ENCODE peak calls at places on chromosomes 13 and 19, in six cellular contexts. One of them, this sample, is unnamed.

GRCh38 chr19:8463343-8463742 is 18.6 kb downstream of the HNRNPM start:
- DNase-seq in effector memory CD4-positive, alpha-beta T cell: no peak
- DNase-seq in activated CD4-positive, alpha-beta T cell treated with anti-CD3 and anti-CD28 coated beads for 48 hours: no peak
- DNase-seq in A673: no peak
- DNase-seq in stimulated activated naive CD8-positive, alpha-beta T cell treated with anti-CD3 and anti-CD28 coated beads, Interleukin-15, Interleukin-2, amounts not matched to agents 100 U/mL and 50 U/mL, for 24 hours: no peak
- DNase-seq in foreskin fibroblast: no peak
- DNase-seq in this sample: no peak

GRCh38 chr13:75347457-75347856 is 134.5 kb downstream of the TBC1D4 start:
- DNase-seq in effector memory CD4-positive, alpha-beta T cell: no peak
- DNase-seq in activated CD4-positive, alpha-beta T cell treated with anti-CD3 and anti-CD28 coated beads for 48 hours: no peak
- DNase-seq in A673: no peak
- DNase-seq in stimulated activated naive CD8-positive, alpha-beta T cell treated with anti-CD3 and anti-CD28 coated beads, Interleukin-15, Interleukin-2, amounts not matched to agents 100 U/mL and 50 U/mL, for 24 hours: no peak
- DNase-seq in foreskin fibroblast: no peak
- DNase-seq in this sample: no peak

GRCh38 chr13:99985886-99986527 is 4.4 kb downstream of the ZIC2 start:
- DNase-seq in effector memory CD4-positive, alpha-beta T cell: no peak
- DNase-seq in activated CD4-positive, alpha-beta T cell treated with anti-CD3 and anti-CD28 coated beads for 48 hours: no peak
- DNase-seq in A673: peak; percentile 66
- DNase-seq in stimulated activated naive CD8-positive, alpha-beta T cell treated with anti-CD3 and anti-CD28 coated beads, Interleukin-15, Interleukin-2, amounts not matched to agents 100 U/mL and 50 U/mL, for 24 hours: no peak
- DNase-seq in foreskin fibroblast: no peak
- DNase-seq in this sample: no peak

GRCh38 chr13:52004508-52005183 is 6.6 kb downstream of the ATP7B start:
- DNase-seq in effector memory CD4-positive, alpha-beta T cell: no peak
- DNase-seq in activated CD4-positive, alpha-beta T cell treated with anti-CD3 and anti-CD28 coated beads for 48 hours: no peak
- DNase-seq in A673: no peak
- DNase-seq in stimulated activated naive CD8-positive, alpha-beta T cell treated with anti-CD3 and anti-CD28 coated beads, Interleukin-15, Interleukin-2, amounts not matched to agents 100 U/mL and 50 U/mL, for 24 hours: no peak
- DNase-seq in foreskin fibroblast: no peak
- DNase-seq in this sample: no peak

GRCh38 chr13:52428295-52428694 is 22.1 kb downstream of the VPS36 start:
- DNase-seq in effector memory CD4-positive, alpha-beta T cell: no peak
- DNase-seq in activated CD4-positive, alpha-beta T cell treated with anti-CD3 and anti-CD28 coated beads for 48 hours: no peak
- DNase-seq in A673: no peak
- DNase-seq in stimulated activated naive CD8-positive, alpha-beta T cell treated with anti-CD3 and anti-CD28 coated beads, Interleukin-15, Interleukin-2, amounts not matched to agents 100 U/mL and 50 U/mL, for 24 hours: no peak
- DNase-seq in foreskin fibroblast: no peak
- DNase-seq in this sample: peak; percentile 9

GRCh38 chr19:2554856-2555255 is 78.9 kb downstream of the GADD45B start:
- DNase-seq in effector memory CD4-positive, alpha-beta T cell: no peak
- DNase-seq in activated CD4-positive, alpha-beta T cell treated with anti-CD3 and anti-CD28 coated beads for 48 hours: no peak
- DNase-seq in A673: peak; percentile 52
- DNase-seq in stimulated activated naive CD8-positive, alpha-beta T cell treated with anti-CD3 and anti-CD28 coated beads, Interleukin-15, Interleukin-2, amounts not matched to agents 100 U/mL and 50 U/mL, for 24 hours: no peak
- DNase-seq in foreskin fibroblast: peak; percentile 52
- DNase-seq in this sample: no peak

GRCh38 chr19:30799854-30800755 is 427.9 kb downstream of the ZNF536 start:
- DNase-seq in effector memory CD4-positive, alpha-beta T cell: no peak
- DNase-seq in activated CD4-positive, alpha-beta T cell treated with anti-CD3 and anti-CD28 coated beads for 48 hours: peak; percentile 52
- DNase-seq in A673: no peak
- DNase-seq in stimulated activated naive CD8-positive, alpha-beta T cell treated with anti-CD3 and anti-CD28 coated beads, Interleukin-15, Interleukin-2, amounts not matched to agents 100 U/mL and 50 U/mL, for 24 hours: peak; percentile 42
- DNase-seq in foreskin fibroblast: no peak
- DNase-seq in this sample: peak; percentile 57

GRCh38 chr13:26342898-26343297 is 89.0 kb downstream of the CDK8 start:
- DNase-seq in effector memory CD4-positive, alpha-beta T cell: no peak
- DNase-seq in activated CD4-positive, alpha-beta T cell treated with anti-CD3 and anti-CD28 coated beads for 48 hours: no peak
- DNase-seq in A673: peak; percentile 4
- DNase-seq in stimulated activated naive CD8-positive, alpha-beta T cell treated with anti-CD3 and anti-CD28 coated beads, Interleukin-15, Interleukin-2, amounts not matched to agents 100 U/mL and 50 U/mL, for 24 hours: no peak
- DNase-seq in foreskin fibroblast: no peak
- DNase-seq in this sample: peak; percentile 30

GRCh38 chr13:71536201-71536600 is 330.8 kb downstream of the DACH1 start:
- DNase-seq in effector memory CD4-positive, alpha-beta T cell: no peak
- DNase-seq in activated CD4-positive, alpha-beta T cell treated with anti-CD3 and anti-CD28 coated beads for 48 hours: no peak
- DNase-seq in A673: no peak
- DNase-seq in stimulated activated naive CD8-positive, alpha-beta T cell treated with anti-CD3 and anti-CD28 coated beads, Interleukin-15, Interleukin-2, amounts not matched to agents 100 U/mL and 50 U/mL, for 24 hours: no peak
- DNase-seq in foreskin fibroblast: no peak
- DNase-seq in this sample: no peak

GRCh38 chr13:62040078-62040477 is 624.4 kb upstream of the PCDH20 start:
- DNase-seq in effector memory CD4-positive, alpha-beta T cell: no peak
- DNase-seq in activated CD4-positive, alpha-beta T cell treated with anti-CD3 and anti-CD28 coated beads for 48 hours: no peak
- DNase-seq in A673: no peak
- DNase-seq in stimulated activated naive CD8-positive, alpha-beta T cell treated with anti-CD3 and anti-CD28 coated beads, Interleukin-15, Interleukin-2, amounts not matched to agents 100 U/mL and 50 U/mL, for 24 hours: no peak
- DNase-seq in foreskin fibroblast: no peak
- DNase-seq in this sample: no peak

GRCh38 chr13:50382951-50383350 is 367.7 kb downstream of the KCNRG start:
- DNase-seq in effector memory CD4-positive, alpha-beta T cell: no peak
- DNase-seq in activated CD4-positive, alpha-beta T cell treated with anti-CD3 and anti-CD28 coated beads for 48 hours: no peak
- DNase-seq in A673: no peak
- DNase-seq in stimulated activated naive CD8-positive, alpha-beta T cell treated with anti-CD3 and anti-CD28 coated beads, Interleukin-15, Interleukin-2, amounts not matched to agents 100 U/mL and 50 U/mL, for 24 hours: no peak
- DNase-seq in foreskin fibroblast: no peak
- DNase-seq in this sample: no peak

GRCh38 chr13:52446265-52446664 is 4.2 kb downstream of the VPS36 start:
- DNase-seq in effector memory CD4-positive, alpha-beta T cell: no peak
- DNase-seq in activated CD4-positive, alpha-beta T cell treated with anti-CD3 and anti-CD28 coated beads for 48 hours: no peak
- DNase-seq in A673: peak; percentile 20
- DNase-seq in stimulated activated naive CD8-positive, alpha-beta T cell treated with anti-CD3 and anti-CD28 coated beads, Interleukin-15, Interleukin-2, amounts not matched to agents 100 U/mL and 50 U/mL, for 24 hours: no peak
- DNase-seq in foreskin fibroblast: no peak
- DNase-seq in this sample: no peak

GRCh38 chr13:94389544-94390351 is 89.7 kb downstream of the DCT start:
- DNase-seq in effector memory CD4-positive, alpha-beta T cell: no peak
- DNase-seq in activated CD4-positive, alpha-beta T cell treated with anti-CD3 and anti-CD28 coated beads for 48 hours: no peak
- DNase-seq in A673: peak; percentile 71
- DNase-seq in stimulated activated naive CD8-positive, alpha-beta T cell treated with anti-CD3 and anti-CD28 coated beads, Interleukin-15, Interleukin-2, amounts not matched to agents 100 U/mL and 50 U/mL, for 24 hours: no peak
- DNase-seq in foreskin fibroblast: peak; percentile 16
- DNase-seq in this sample: no peak

GRCh38 chr19:13864223-13864512 is 12.8 kb upstream of the NANOS3 start:
- DNase-seq in effector memory CD4-positive, alpha-beta T cell: no peak
- DNase-seq in activated CD4-positive, alpha-beta T cell treated with anti-CD3 and anti-CD28 coated beads for 48 hours: no peak
- DNase-seq in A673: no peak
- DNase-seq in stimulated activated naive CD8-positive, alpha-beta T cell treated with anti-CD3 and anti-CD28 coated beads, Interleukin-15, Interleukin-2, amounts not matched to agents 100 U/mL and 50 U/mL, for 24 hours: no peak
- DNase-seq in foreskin fibroblast: no peak
- DNase-seq in this sample: no peak